ENCODE peak calls at places on chromosomes 12 and 14, in six cellular contexts. D, Z, F, A, E and X are unnamed samples.

GRCh38 chr12:12482150-12482761 is 80.4 kb downstream of the DUSP16 start:
- DNase-seq in D (no peak), Z (no peak), F (no peak), A (no peak), E (no peak), X (no peak)

GRCh38 chr14:51552768-51553426 is 98.8 kb upstream of the FRMD6 start:
- DNase-seq in D (peak), Z (no peak), F (peak), A (no peak), E (no peak), X (peak)

GRCh38 chr14:71266994-71267636 is 359.9 kb downstream of the PCNX1 start:
- DNase-seq in D (no peak), Z (peak), F (no peak), A (no peak), E (no peak), X (no peak)

GRCh38 chr12:93645702-93646101 is 31.5 kb upstream of the CRADD start:
- DNase-seq in D (no peak), Z (no peak), F (no peak), A (no peak), E (no peak), X (no peak)

GRCh38 chr12:29350080-29350479 is 30.9 kb downstream of the ERGIC2 start:
- DNase-seq in D (no peak), Z (no peak), F (no peak), A (no peak), E (no peak), X (no peak)

GRCh38 chr14:104942586-104942985 is 17.9 kb downstream of the PLD4 start:
- DNase-seq in D (peak), Z (no peak), F (no peak), A (no peak), E (peak), X (no peak)

GRCh38 chr12:96063046-96063445 is 27.7 kb upstream of the LTA4H start:
- DNase-seq in D (no peak), Z (no peak), F (no peak), A (no peak), E (no peak), X (peak)

GRCh38 chr12:115337693-115338543 is 653.9 kb upstream of the TBX3 start:
- DNase-seq in D (peak), Z (no peak), F (peak), A (peak), E (peak), X (peak)

GRCh38 chr12:26833692-26834168 is 736 bp upstream of the ITPR2 start:
- DNase-seq in D (peak), Z (no peak), F (peak), A (peak), E (peak), X (peak)

GRCh38 chr12:49891476-49891875 is 12.2 kb downstream of the FAIM2 start:
- DNase-seq in D (no peak), Z (no peak), F (no peak), A (peak), E (peak), X (no peak)

GRCh38 chr12:81546811-81547210 is 212.3 kb downstream of the PPFIA2 start:
- DNase-seq in D (no peak), Z (no peak), F (no peak), A (no peak), E (no peak), X (no peak)

GRCh38 chr14:21267886-21268611 is 1.2 kb downstream of the HNRNPC start:
- DNase-seq in D (no peak), Z (no peak), F (no peak), A (no peak), E (no peak), X (no peak)

GRCh38 chr12:57343703-57344378 is 87.0 kb downstream of the R3HDM2 start:
- DNase-seq in D (no peak), Z (no peak), F (no peak), A (no peak), E (no peak), X (no peak)

GRCh38 chr14:78950654-78951053 is 780.5 kb downstream of the NRXN3 start:
- DNase-seq in D (no peak), Z (no peak), F (no peak), A (no peak), E (no peak), X (no peak)

GRCh38 chr12:52759695-52760094 is 17.4 kb downstream of the KRT76 start:
- DNase-seq in D (no peak), Z (no peak), F (no peak), A (no peak), E (no peak), X (no peak)

GRCh38 chr14:63468273-63468672 is 74.9 kb downstream of the PPP2R5E start:
- DNase-seq in D (no peak), Z (peak), F (no peak), A (no peak), E (no peak), X (no peak)

GRCh38 chr14:78029471-78030372 is 140.5 kb upstream of the NRXN3 start:
- DNase-seq in D (no peak), Z (no peak), F (no peak), A (no peak), E (no peak), X (no peak)

GRCh38 chr14:106372870-106373657 is 846.7 kb downstream of the TMEM121 start:
- DNase-seq in D (no peak), Z (no peak), F (peak), A (peak), E (no peak), X (peak)

GRCh38 chr12:66678640-66679268 is at the start of gene GRIP1:
- DNase-seq in D (no peak), Z (no peak), F (no peak), A (no peak), E (no peak), X (no peak)

GRCh38 chr12:71441836-71442566 is 2.4 kb downstream of the LGR5 start:
- DNase-seq in D (no peak), Z (no peak), F (no peak), A (no peak), E (no peak), X (no peak)
- TF ChIP-seq CTCF in D (no peak), Z (no peak), F (no peak), A (no peak), E (no peak), X (no peak)

DNA sequence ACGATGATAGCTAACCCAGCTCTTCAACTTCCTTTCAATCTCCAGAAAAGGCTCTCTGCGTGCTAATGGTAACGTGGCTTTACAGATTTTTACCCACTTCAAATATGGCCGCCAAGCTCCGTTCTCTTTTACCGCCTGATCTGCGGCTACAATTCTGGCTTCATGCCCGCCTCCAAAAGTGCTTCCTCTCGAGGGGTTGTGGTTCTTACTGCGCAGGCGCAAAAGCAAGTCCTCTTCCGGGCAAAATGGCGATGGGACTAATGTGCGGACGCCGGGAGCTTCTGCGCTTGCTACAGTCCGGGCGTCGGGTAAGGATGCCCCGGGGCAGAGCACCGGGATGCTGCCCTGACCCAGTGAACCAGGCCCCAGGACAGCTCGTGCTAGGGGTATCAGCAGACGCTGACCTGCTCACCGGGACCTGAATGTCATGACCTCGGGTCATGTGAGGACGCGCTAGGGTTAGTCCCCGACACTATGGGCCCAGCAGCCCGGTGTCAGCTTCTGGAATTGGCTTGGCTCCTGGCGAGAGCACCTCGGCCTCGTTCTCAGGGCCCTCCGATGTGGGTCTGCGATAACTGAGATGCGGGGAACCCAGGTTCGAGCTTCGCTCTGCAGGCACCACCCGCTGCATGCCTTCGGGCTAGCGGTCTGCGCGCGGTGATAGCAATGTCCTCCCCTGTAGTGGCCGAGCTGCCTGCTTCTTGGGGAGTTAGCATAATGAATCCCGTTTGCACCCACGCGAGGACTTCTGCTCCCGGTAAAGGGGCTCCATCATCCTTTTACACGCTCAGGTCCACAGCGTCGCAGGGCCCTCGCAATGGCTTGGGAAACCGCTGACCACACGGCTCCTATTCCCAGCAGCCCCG is at the start of gene OXA1L:
- DNase-seq in D (peak), Z (peak), F (peak), A (peak), E (peak), X (peak)
- TF ChIP-seq POLR2A in D (peak), Z (peak), F (peak), A (peak), E (peak), X (no peak)

GRCh38 chr12:4643747-4644146 is 5.1 kb downstream of the AKAP3 start:
- DNase-seq in D (no peak), Z (peak), F (no peak), A (no peak), E (no peak), X (no peak)
- H3K4me3 ChIP-seq in D (no peak), Z (no peak), F (no peak), A (no peak), E (no peak), X (no peak)

GRCh38 chr14:61477845-61478438 is 156.6 kb downstream of the PRKCH start:
- DNase-seq in D (peak), Z (no peak), F (peak), A (peak), E (peak), X (no peak)

GRCh38 chr14:61480704-61481285 is 159.4 kb downstream of the PRKCH start:
- DNase-seq in D (no peak), Z (no peak), F (peak), A (no peak), E (no peak), X (peak)

GRCh38 chr14:61476737-61477410 is 155.5 kb downstream of the PRKCH start:
- DNase-seq in D (peak), Z (no peak), F (no peak), A (peak), E (peak), X (peak)

GRCh38 chr14:61479746-61480502 is 158.5 kb downstream of the PRKCH start:
- DNase-seq in D (no peak), Z (no peak), F (no peak), A (no peak), E (no peak), X (no peak)

GRCh38 chr14:61478971-61479473 is 157.6 kb downstream of the PRKCH start:
- DNase-seq in D (no peak), Z (no peak), F (no peak), A (no peak), E (no peak), X (no peak)
- TF ChIP-seq CTCF in D (no peak), Z (no peak), F (no peak), A (no peak), E (no peak), X (no peak)

GRCh38 chr14:69626132-69626500 is 14.7 kb downstream of the SUSD6 start:
- DNase-seq in D (no peak), Z (no peak), F (no peak), A (no peak), E (no peak), X (no peak)
- TF ChIP-seq POLR2A in D (no peak), Z (no peak), F (no peak), A (no peak), E (no peak), X (no peak)

DNA sequence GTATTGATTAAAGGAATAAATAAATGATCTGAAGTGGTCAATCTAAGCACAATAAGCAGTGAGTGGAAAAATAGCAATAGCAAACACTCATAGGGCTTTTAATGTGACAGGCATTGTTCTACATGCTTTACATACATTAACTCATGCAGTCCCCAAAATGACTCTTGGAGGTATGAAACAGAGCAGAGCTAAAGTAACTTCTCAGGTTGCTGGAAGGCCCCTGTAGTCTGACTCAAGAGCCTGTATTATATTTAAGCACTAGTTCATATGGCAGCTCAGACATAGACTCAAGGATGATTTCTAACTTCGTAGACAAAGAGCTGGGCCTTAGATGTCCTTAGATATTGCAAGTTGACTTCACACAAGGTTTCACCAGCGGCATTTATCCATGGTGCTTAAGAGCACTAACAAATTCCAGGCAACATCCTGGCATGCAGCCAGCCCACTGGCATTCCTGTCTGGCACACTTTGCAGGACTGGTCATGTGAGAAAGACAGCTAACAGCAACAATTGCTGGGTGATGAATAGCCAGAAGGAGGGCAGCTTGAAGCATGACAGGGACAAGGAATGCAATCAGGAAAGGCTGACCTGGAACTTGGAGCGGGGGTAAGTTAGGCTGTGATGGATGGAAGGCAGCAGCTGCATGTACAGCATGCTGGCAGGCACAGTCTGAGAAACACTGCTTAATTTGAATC is 22.9 kb upstream of the KTN1 start:
- DNase-seq in D (peak), Z (no peak), F (peak), A (peak), E (peak), X (peak)
- H3K4me3 ChIP-seq in D (no peak), Z (no peak), F (no peak), A (no peak), E (no peak), X (no peak)